ENCODE peak calls at places on chromosomes 7 and 10, in ten cellular contexts. E is heart left ventricle, N is body of pancreas, M is tibial nerve, P is ovary, G is HCT116, H is A549, X is K562, W is transverse colon, B is IMR-90. L is an unnamed sample.

GRCh38 chr7:70553364-70553763 is 578.6 kb upstream of the GALNT17 start:
- DNase-seq in E (no peak), N (no peak), M (no peak), P (no peak), G (no peak), H (no peak), X (no peak), W (no peak), B (no peak), L (peak; percentile 80)

GRCh38 chr10:24721254-24722106 is 2.2 kb downstream of the ARHGAP21 start:
- DNase-seq in E (peak; percentile 68), N (peak; percentile 25), M (no peak), P (peak; percentile 47), G (no peak), H (peak; percentile 20), X (peak; percentile 42), W (peak; percentile 46), B (peak; percentile 12), L (peak; percentile 42)

GRCh38 chr7:100351657-100352058 is 6.3 kb upstream of the PILRB start:
- DNase-seq in E (no peak), N (no peak), M (no peak), P (no peak), G (no peak), H (no peak), X (no peak), W (no peak), B (no peak), L (no peak)

GRCh38 chr7:124754576-124755264 is 10.9 kb downstream of the GPR37 start:
- DNase-seq in E (no peak), N (no peak), M (no peak), P (no peak), G (no peak), H (no peak), X (no peak), W (no peak), B (no peak), L (no peak)

GRCh38 chr10:132467464-132468149 is 70.0 kb upstream of the INPP5A start:
- DNase-seq in E (peak; percentile 57), N (no peak), M (no peak), P (peak; percentile 73), G (no peak), H (no peak), X (no peak), W (peak; percentile 60), B (no peak), L (no peak)

GRCh38 chr7:13165854-13166253 is 478.4 kb downstream of the ARL4A start:
- DNase-seq in E (no peak), N (no peak), M (no peak), P (no peak), G (no peak), H (no peak), X (no peak), W (no peak), B (no peak), L (no peak)

GRCh38 chr7:56081626-56082340 is 11.0 kb downstream of the PHKG1 start:
- DNase-seq in E (no peak), N (no peak), M (no peak), P (no peak), G (no peak), H (no peak), X (no peak), W (no peak), B (no peak), L (no peak)

GRCh38 chr7:135168001-135168400 is 2.5 kb downstream of the CYREN start:
- DNase-seq in E (no peak), N (no peak), M (no peak), P (no peak), G (no peak), H (no peak), X (peak; percentile 74), W (peak; percentile 48), B (no peak), L (no peak)

GRCh38 chr7:157401567-157402387 is 65.0 kb downstream of the DNAJB6 start:
- DNase-seq in E (no peak), N (no peak), M (no peak), P (no peak), G (no peak), H (no peak), X (peak; percentile 91), W (no peak), B (no peak), L (no peak)

GRCh38 chr7:157404002-157404401 is 67.2 kb downstream of the DNAJB6 start:
- DNase-seq in E (peak; percentile 2), N (no peak), M (no peak), P (no peak), G (no peak), H (no peak), X (no peak), W (no peak), B (no peak), L (no peak)

GRCh38 chr7:157402388-157402703 is 65.5 kb downstream of the DNAJB6 start:
- DNase-seq in E (no peak), N (no peak), M (no peak), P (no peak), G (no peak), H (no peak), X (no peak), W (no peak), B (no peak), L (no peak)

GRCh38 chr7:157404845-157405481 is 68.2 kb downstream of the DNAJB6 start:
- DNase-seq in E (no peak), N (no peak), M (no peak), P (peak; percentile 40), G (no peak), H (peak; percentile 71), X (peak; percentile 87), W (no peak), B (peak; percentile 94), L (no peak)

GRCh38 chr7:157402911-157403534 is 66.2 kb downstream of the DNAJB6 start:
- DNase-seq in E (peak; percentile 23), N (no peak), M (no peak), P (no peak), G (no peak), H (no peak), X (peak; percentile 69), W (no peak), B (peak; percentile 43), L (no peak)
- TF ChIP-seq POLR2A in E (no peak), N (no peak), M (no peak), P (no peak), G (no peak), H (no peak), X (no peak), W (no peak), B (no peak), L (no peak)

DNA sequence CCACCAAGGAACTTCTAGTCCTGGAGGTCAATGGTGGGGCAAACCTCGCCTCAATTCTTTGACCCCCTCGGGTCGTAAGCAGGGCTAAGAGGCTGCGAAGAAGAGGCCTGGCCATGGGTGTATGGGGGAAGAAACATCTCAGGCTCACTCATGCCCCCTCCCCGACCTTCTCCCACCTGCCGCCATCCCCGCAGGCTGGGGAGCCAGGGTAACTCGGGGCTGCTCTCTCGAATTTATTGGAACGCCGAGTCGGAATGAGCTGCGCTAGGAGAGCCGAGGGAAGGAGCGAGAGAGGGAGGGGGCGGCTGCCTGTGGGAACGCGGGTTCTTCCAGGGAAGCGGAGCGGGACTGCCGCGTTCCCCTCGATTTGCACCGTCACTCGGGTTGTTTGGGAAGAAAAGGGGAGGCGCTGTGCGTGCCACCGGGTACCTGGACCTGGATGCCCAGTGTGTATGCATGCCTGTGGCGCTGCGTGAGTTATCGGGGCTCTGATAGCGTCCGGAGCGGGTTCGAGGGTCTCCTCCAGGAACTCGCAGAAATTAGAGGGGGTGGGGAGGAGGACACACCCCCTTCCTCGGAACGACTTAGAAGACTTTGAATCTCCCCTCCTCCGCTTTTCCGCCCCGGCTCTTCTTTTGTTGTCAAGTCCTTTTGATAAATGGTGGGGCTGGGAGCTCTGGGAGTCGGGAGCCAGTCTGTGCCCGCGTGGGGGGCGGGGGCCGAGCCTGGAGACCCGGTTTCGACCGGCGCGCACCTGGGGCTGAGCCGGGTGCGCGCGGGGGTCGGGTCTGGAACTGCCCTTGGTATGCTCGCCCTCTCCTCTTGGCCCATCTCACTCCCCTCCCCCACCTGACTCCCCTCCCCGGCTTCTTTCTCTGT is 1.8 kb upstream of the ZNF503 start:
- DNase-seq in E (no peak), N (peak; percentile 61), M (peak; percentile 14), P (peak; percentile 76), G (no peak), H (peak; percentile 54), X (no peak), W (peak; percentile 37), B (no peak), L (peak; percentile 45)
- H3K4me1 ChIP-seq in E (peaks cover 37% of the 10 kb centered on the region), N (peaks cover 34% of the 10 kb centered on the region), M (no peaks in the 10 kb centered on the region), P (peaks cover 4% of the 10 kb centered on the region), G (peaks cover 21% of the 10 kb centered on the region), H (peaks cover 14% of the 10 kb centered on the region), X (no peaks in the 10 kb centered on the region), W (peaks cover 39% of the 10 kb centered on the region), B (peaks cover 2% of the 10 kb centered on the region), L (peaks cover 9% of the 10 kb centered on the region)

DNA sequence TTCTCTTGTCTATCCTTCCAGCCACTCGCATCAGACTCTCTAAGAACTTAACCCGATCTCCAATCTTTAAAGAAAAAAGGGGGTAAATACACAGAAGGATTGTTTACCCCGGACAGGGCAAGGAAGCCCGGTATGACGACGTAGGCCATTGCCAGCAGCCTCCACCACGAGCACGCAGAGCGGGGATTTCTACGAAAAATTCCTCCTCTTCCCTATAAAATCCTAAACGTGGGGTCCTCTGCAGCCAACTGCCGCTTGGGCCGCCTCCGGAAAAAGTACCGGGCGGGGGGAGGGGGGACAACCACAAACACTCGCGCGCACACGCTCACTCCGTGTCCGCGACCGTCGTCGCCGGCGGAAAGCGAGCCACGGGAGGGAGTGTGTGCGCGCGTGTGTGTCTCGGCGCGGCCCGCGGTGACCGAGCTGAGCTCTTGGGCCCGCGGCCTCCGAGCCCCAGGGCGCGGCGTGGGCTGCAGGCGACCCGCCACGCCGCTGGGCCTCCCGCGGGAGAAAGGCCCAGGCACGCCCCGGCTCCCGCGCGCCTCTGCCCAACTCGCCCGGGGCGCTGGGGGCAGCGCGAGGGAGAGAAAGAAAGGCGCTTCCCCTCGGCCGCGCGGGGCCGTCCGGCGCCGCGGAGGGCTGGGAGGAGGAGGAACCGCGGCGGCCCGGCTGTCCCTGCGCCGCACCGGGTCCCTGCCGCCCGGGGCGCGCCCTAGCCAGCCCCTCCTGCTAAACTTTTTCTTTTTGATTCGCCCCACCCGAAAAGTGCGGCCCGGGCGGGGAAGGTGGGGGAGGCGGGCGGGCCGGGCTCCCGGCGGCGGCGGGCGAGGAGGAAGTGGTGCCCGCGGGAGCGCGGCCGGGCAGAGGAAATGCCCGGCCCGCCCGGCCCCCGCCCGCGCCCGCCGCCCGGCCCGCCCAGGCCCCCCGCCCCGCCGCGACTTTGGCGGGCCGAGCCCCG is 1.6 kb downstream of the CTBP2 start:
- DNase-seq in E (peak; percentile 79), N (no peak), M (no peak), P (peak; percentile 63), G (no peak), H (peak; percentile 52), X (peak; percentile 60), W (peak; percentile 61), B (peak; percentile 54), L (no peak)
- TF ChIP-seq POLR2A in E (peak; percentile 56), N (peak; percentile 69), M (no peak), P (peak; percentile 64), G (peak; percentile 51), H (peak; percentile 31), X (peak; percentile 40), W (peak; percentile 57), B (peak; percentile 39), L (peak; percentile 63)

DNA sequence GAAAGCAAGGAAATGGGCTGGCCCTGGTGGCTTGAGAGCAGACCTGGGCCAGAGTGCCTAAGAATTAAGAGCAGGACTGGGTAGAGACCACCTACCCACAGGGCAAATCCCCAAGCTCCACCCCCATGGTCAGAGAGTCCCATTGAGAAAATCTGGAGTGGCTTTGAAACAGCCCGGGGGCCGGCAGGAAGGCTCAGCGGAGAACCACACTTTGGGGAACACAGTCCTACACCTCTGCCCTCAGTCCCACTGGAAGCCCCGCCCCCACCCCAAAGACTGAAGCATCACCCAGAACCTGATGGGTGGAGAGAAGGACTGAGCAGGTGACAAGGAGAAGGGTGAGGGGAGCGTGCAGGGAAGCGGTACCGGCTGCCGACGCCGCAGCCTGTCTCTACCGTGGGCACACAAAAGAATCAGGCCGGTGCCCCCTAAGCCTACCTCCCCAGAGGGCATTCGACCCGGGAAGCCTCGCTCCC is 3.6 kb downstream of the SMARCD3 start:
- DNase-seq in E (no peak), N (no peak), M (no peak), P (no peak), G (no peak), H (no peak), X (no peak), W (no peak), B (no peak), L (no peak)
- H3K4me1 ChIP-seq in E (peaks cover 52% of the 10 kb centered on the region), N (peaks cover 59% of the 10 kb centered on the region), M (no peaks in the 10 kb centered on the region), P (peaks cover 16% of the 10 kb centered on the region), G (peaks cover 27% of the 10 kb centered on the region), H (peaks cover 59% of the 10 kb centered on the region), X (peaks cover 32% of the 10 kb centered on the region), W (peaks cover 50% of the 10 kb centered on the region), B (peaks cover 32% of the 10 kb centered on the region), L (no peaks in the 10 kb centered on the region)